ENCODE peak calls at places on chromosome 7, in eight cellular contexts. P, Y, A, Z, M, B, E and V are unnamed samples. For H3K4me1, the result is how much of the 10 kb centered on the place peaks cover.

GRCh38 chr7:157411580-157411979 is 74.8 kb downstream of the DNAJB6 start:
- DNase-seq in P (no peak), Y (no peak), A (no peak), Z (no peak), M (no peak), B (peak), E (peak), V (no peak)

GRCh38 chr7:112042631-112043030 is 163.6 kb downstream of the DOCK4 start:
- DNase-seq in P (no peak), Y (no peak), A (no peak), Z (no peak), M (no peak), B (no peak), E (no peak), V (no peak)

GRCh38 chr7:154869436-154869835 is 133.5 kb downstream of the PAXIP1 start:
- DNase-seq in P (no peak), Y (no peak), A (no peak), Z (no peak), M (no peak), B (peak), E (no peak), V (no peak)

GRCh38 chr7:94008537-94008936 is 4.4 kb upstream of the BET1 start:
- DNase-seq in P (no peak), Y (no peak), A (no peak), Z (no peak), M (no peak), B (no peak), E (no peak), V (no peak)

GRCh38 chr7:101686030-101686429 is 56.9 kb upstream of the MYL10 start:
- DNase-seq in P (no peak), Y (no peak), A (no peak), Z (no peak), M (no peak), B (no peak), E (no peak), V (no peak)

GRCh38 chr7:21914671-21915070 is 31.0 kb downstream of the CDCA7L start:
- DNase-seq in P (no peak), Y (no peak), A (no peak), Z (no peak), M (no peak), B (no peak), E (no peak), V (no peak)

GRCh38 chr7:31744294-31744874 is 57.4 kb downstream of the PPP1R17 start:
- DNase-seq in P (no peak), Y (peak), A (no peak), Z (peak), M (no peak), B (no peak), E (peak), V (no peak)

GRCh38 chr7:137592232-137592896 is 248.8 kb upstream of the PTN start:
- DNase-seq in P (no peak), Y (peak), A (no peak), Z (peak), M (peak), B (no peak), E (peak), V (peak)

GRCh38 chr7:100493476-100494264 is 9.9 kb downstream of the NYAP1 start:
- DNase-seq in P (peak), Y (peak), A (no peak), Z (peak), M (no peak), B (peak), E (peak), V (no peak)

GRCh38 chr7:151012921-151013347 is 11.4 kb downstream of the ATG9B start:
- DNase-seq in P (peak), Y (peak), A (no peak), Z (no peak), M (no peak), B (no peak), E (no peak), V (no peak)

GRCh38 chr7:50838675-50839377 is 56.1 kb upstream of the GRB10 start:
- DNase-seq in P (no peak), Y (no peak), A (no peak), Z (peak), M (no peak), B (no peak), E (peak), V (no peak)

GRCh38 chr7:41955475-41956243 is 252.8 kb upstream of the INHBA start:
- DNase-seq in P (peak), Y (peak), A (peak), Z (peak), M (peak), B (peak), E (peak), V (no peak)

GRCh38 chr7:3461923-3462322 is 160.9 kb downstream of the SDK1 start:
- DNase-seq in P (no peak), Y (no peak), A (no peak), Z (no peak), M (no peak), B (no peak), E (no peak), V (no peak)

GRCh38 chr7:30825215-30825720 is 54.1 kb downstream of the MINDY4 start:
- DNase-seq in P (no peak), Y (no peak), A (peak), Z (no peak), M (no peak), B (no peak), E (no peak), V (no peak)

GRCh38 chr7:93374345-93374940 is 142.3 kb downstream of the VPS50 start:
- DNase-seq in P (no peak), Y (peak), A (no peak), Z (no peak), M (no peak), B (no peak), E (no peak), V (no peak)

GRCh38 chr7:138228119-138228518 is 151.9 kb downstream of the AKR1D1 start:
- DNase-seq in P (no peak), Y (no peak), A (no peak), Z (no peak), M (no peak), B (no peak), E (no peak), V (no peak)

GRCh38 chr7:74061840-74062539 is 21.6 kb upstream of the LIMK1 start:
- DNase-seq in P (peak), Y (no peak), A (peak), Z (peak), M (no peak), B (peak), E (peak), V (no peak)

GRCh38 chr7:139731802-139732470 is 45.9 kb downstream of the HIPK2 start:
- DNase-seq in P (no peak), Y (no peak), A (peak), Z (peak), M (no peak), B (no peak), E (peak), V (no peak)

GRCh38 chr7:69706070-69706469 is 107.8 kb downstream of the AUTS2 start:
- DNase-seq in P (no peak), Y (no peak), A (no peak), Z (no peak), M (no peak), B (no peak), E (no peak), V (no peak)

GRCh38 chr7:73517241-73517995 is 4.7 kb downstream of the BAZ1B start:
- DNase-seq in P (peak), Y (no peak), A (no peak), Z (no peak), M (no peak), B (peak), E (no peak), V (no peak)

GRCh38 chr7:158449942-158450341 is 137.7 kb downstream of the PTPRN2 start:
- DNase-seq in P (no peak), Y (no peak), A (no peak), Z (no peak), M (no peak), B (no peak), E (no peak), V (no peak)

GRCh38 chr7:14836571-14837189 is 65.9 kb downstream of the DGKB start:
- DNase-seq in P (peak), Y (peak), A (no peak), Z (peak), M (peak), B (no peak), E (peak), V (peak)

GRCh38 chr7:133688483-133689239 is 435.8 kb downstream of the EXOC4 start:
- DNase-seq in P (no peak), Y (no peak), A (no peak), Z (no peak), M (no peak), B (no peak), E (no peak), V (no peak)

GRCh38 chr7:70668606-70669358 is 463.2 kb upstream of the GALNT17 start:
- DNase-seq in P (no peak), Y (no peak), A (no peak), Z (peak), M (no peak), B (no peak), E (peak), V (no peak)

GRCh38 chr7:79451580-79451979 is 1.9 kb downstream of the MAGI2 start:
- DNase-seq in P (no peak), Y (no peak), A (no peak), Z (no peak), M (no peak), B (no peak), E (no peak), V (no peak)

GRCh38 chr7:94059747-94060146 is 55.6 kb upstream of the BET1 start:
- DNase-seq in P (no peak), Y (no peak), A (no peak), Z (no peak), M (no peak), B (no peak), E (no peak), V (no peak)

GRCh38 chr7:8155836-8156235 is 106.1 kb downstream of the ICA1 start:
- DNase-seq in P (no peak), Y (no peak), A (no peak), Z (no peak), M (no peak), B (no peak), E (no peak), V (no peak)

GRCh38 chr7:106982415-106982814 is 62.1 kb upstream of the PRKAR2B start:
- DNase-seq in P (no peak), Y (no peak), A (no peak), Z (no peak), M (no peak), B (no peak), E (no peak), V (no peak)

GRCh38 chr7:26101471-26102151 is 50.4 kb upstream of the NFE2L3 start:
- DNase-seq in P (no peak), Y (peak), A (no peak), Z (no peak), M (no peak), B (peak), E (peak), V (no peak)

GRCh38 chr7:157019718-157020451 is 9.4 kb upstream of the MNX1 start:
- DNase-seq in P (no peak), Y (peak), A (no peak), Z (no peak), M (no peak), B (no peak), E (no peak), V (no peak)

GRCh38 chr7:2716488-2716887 is 28.5 kb downstream of the AMZ1 start:
- DNase-seq in P (peak), Y (no peak), A (no peak), Z (no peak), M (no peak), B (no peak), E (no peak), V (no peak)

GRCh38 chr7:18530224-18531179 is 35.0 kb downstream of the HDAC9 start:
- DNase-seq in P (no peak), Y (no peak), A (no peak), Z (no peak), M (no peak), B (no peak), E (no peak), V (no peak)

GRCh38 chr7:19410096-19410495 is 264.9 kb upstream of the FERD3L start:
- DNase-seq in P (no peak), Y (no peak), A (no peak), Z (no peak), M (no peak), B (no peak), E (no peak), V (no peak)

GRCh38 chr7:148915211-148915610 is 31.1 kb upstream of the EZH2 start:
- DNase-seq in P (no peak), Y (no peak), A (no peak), Z (no peak), M (no peak), B (no peak), E (no peak), V (no peak)

GRCh38 chr7:155422599-155423336 is 35.2 kb upstream of the EN2 start:
- DNase-seq in P (peak), Y (no peak), A (no peak), Z (no peak), M (no peak), B (peak), E (no peak), V (no peak)

GRCh38 chr7:97006146-97006950 is 995 bp downstream of the DLX6 start:
- DNase-seq in P (peak), Y (peak), A (peak), Z (no peak), M (no peak), B (no peak), E (no peak), V (no peak)

GRCh38 chr7:82985144-82985802 is 177.4 kb downstream of the PCLO start:
- DNase-seq in P (no peak), Y (no peak), A (no peak), Z (no peak), M (no peak), B (no peak), E (no peak), V (no peak)

DNA sequence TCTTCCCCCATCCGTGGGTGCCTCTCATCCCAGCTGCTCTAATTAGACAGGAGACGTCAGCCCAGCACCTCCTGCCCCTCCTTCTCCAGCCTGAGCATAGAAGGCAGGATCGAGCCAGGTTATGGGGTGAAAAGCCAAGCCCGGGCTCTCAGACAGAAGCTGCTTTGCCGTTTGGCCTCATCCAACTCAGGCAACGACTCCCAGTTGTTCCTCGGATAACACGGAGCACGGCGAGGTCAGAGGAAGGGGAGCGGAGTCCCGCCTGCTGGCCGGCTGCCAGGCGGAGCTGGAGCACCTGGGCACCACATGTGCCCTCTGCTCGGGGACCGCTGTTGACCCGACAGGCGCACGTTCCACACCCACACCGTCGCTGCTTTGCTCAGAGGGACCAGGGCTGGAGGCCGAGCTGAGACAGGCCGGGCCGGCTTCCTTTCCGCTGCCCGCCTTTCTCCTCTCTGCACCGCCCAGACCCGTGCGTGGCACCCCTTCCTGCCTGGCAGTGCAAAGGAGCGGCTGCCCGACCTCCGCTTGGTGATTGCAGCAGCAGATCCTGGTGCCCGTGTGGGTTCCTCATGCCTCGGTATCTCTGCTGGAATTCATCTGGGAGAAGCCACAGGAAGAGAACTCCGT is 21.6 kb upstream of the UNCX start:
- DNase-seq in P (peak), Y (no peak), A (no peak), Z (no peak), M (no peak), B (no peak), E (no peak), V (no peak)
- H3K4me3 ChIP-seq in P (no peak), Y (no peak), A (no peak), Z (peak), M (no peak), B (no peak), E (peak), V (no peak)

DNA sequence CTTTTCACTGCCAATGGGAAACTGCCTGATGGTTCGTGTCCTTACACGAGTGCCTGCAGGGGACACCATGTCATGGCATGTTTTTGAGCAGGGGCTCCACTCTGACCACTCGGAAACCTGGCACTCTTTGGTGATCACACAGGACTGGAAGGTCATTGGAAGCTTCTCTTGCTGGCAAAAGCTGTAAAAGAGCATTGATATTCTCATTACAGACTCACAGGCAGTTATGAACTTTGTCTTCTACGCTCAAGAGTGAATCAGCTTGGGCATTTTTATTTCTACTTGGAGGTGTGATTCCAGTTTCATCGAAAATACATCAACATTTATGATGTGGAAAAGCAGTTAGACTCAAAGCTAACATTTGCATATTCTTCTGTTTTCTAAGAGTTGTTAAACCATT is 238.7 kb downstream of the THSD7A start:
- DNase-seq in P (no peak), Y (no peak), A (no peak), Z (no peak), M (no peak), B (no peak), E (no peak), V (no peak)
- H3K27ac ChIP-seq in P (no peak), Y (no peak), A (no peak), Z (no peak), M (no peak), B (no peak), E (no peak), V (no peak)

DNA sequence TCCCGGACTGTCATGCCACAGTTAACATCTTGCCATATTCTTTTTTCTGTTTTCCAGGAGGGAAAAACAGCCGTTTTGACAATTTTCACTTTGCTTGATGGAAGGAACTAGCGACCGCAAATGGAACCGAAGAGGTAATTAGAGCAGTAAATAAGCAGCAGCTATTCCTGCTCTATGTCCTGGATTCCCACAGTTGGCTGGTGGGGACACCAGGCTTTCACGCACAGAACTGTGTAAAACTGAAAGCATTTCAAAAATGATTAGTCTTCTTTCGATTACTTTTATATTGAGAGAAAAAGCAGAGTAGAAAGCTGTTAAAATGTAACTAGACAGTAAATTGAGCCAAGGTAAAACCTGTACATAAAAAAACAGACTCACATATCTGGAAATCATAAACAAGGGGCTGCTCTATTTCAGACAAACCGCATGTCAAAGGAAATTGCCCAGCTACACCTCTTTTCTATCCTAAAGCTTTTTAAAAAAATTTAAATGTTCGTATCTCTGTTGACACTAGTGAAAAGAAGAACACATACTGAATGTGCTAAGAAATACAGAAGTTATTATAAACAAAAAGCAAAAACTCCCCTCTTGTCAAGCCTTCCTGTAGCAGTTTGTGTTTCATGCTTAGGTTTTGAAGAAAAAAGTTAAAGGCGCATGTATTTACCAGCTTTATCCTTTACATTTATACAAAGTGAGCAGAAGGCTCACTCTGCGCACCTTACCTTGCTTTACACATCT is 93.4 kb downstream of the RNF216 start:
- DNase-seq in P (no peak), Y (no peak), A (no peak), Z (no peak), M (no peak), B (no peak), E (no peak), V (no peak)
- H3K4me1 ChIP-seq in P (under half), Y (under half), A (half or more), Z (half or more), M (under half), B (half or more), E (half or more), V (under half)

GRCh38 chr7:20825555-20825954 is 38.9 kb upstream of the SP8 start:
- DNase-seq in P (no peak), Y (no peak), A (no peak), Z (no peak), M (no peak), B (no peak), E (no peak), V (no peak)
- H3K4me3 ChIP-seq in P (no peak), Y (no peak), A (no peak), Z (no peak), M (no peak), B (no peak), E (no peak), V (no peak)

GRCh38 chr7:23343102-23343501 is 44.0 kb downstream of the MALSU1 start:
- DNase-seq in P (no peak), Y (no peak), A (no peak), Z (no peak), M (no peak), B (no peak), E (no peak), V (no peak)

GRCh38 chr7:23343806-23344500 is 44.8 kb downstream of the MALSU1 start:
- DNase-seq in P (no peak), Y (no peak), A (no peak), Z (no peak), M (no peak), B (no peak), E (no peak), V (no peak)

GRCh38 chr7:23338439-23338838 is 39.3 kb downstream of the MALSU1 start:
- DNase-seq in P (no peak), Y (no peak), A (no peak), Z (no peak), M (no peak), B (no peak), E (no peak), V (no peak)

GRCh38 chr7:23346316-23346715 is 47.2 kb downstream of the MALSU1 start:
- DNase-seq in P (no peak), Y (no peak), A (no peak), Z (no peak), M (no peak), B (no peak), E (no peak), V (no peak)

GRCh38 chr7:23341846-23342598 is 42.9 kb downstream of the MALSU1 start:
- DNase-seq in P (no peak), Y (no peak), A (no peak), Z (no peak), M (no peak), B (no peak), E (no peak), V (no peak)
- H3K27ac ChIP-seq in P (no peak), Y (no peak), A (no peak), Z (no peak), M (no peak), B (no peak), E (no peak), V (no peak)

GRCh38 chr7:28155019-28155660 is 25.5 kb downstream of the JAZF1 start:
- DNase-seq in P (no peak), Y (no peak), A (no peak), Z (no peak), M (no peak), B (no peak), E (no peak), V (no peak)
- H3K4me1 ChIP-seq in P (under half), Y (under half), A (under half), Z (under half), M (under half), B (under half), E (under half), V (under half)

GRCh38 chr7:130919316-130920103 is 185.5 kb upstream of the KLF14 start:
- DNase-seq in P (no peak), Y (no peak), A (no peak), Z (no peak), M (no peak), B (no peak), E (no peak), V (no peak)
- H3K4me3 ChIP-seq in P (no peak), Y (no peak), A (no peak), Z (no peak), M (no peak), B (no peak), E (no peak), V (no peak)